ENCODE peak calls at places on chromosomes 4 and X, in seven cellular contexts. B, R, X, J, L, K and H are unnamed samples.

GRCh38 chrX:130772313-130773140 is 130.5 kb downstream of the ENOX2 start:
- DNase-seq in B (peak), R (no peak), X (peak), J (no peak), L (no peak), K (no peak), H (no peak)

GRCh38 chr4:176792348-176793059 is at the start of gene VEGFC:
- DNase-seq in B (peak), R (peak), X (peak), J (peak), L (peak), K (no peak), H (no peak)

GRCh38 chr4:185204238-185204910 is 574 bp upstream of the CFAP97 start:
- DNase-seq in B (peak), R (no peak), X (peak), J (no peak), L (peak), K (no peak), H (no peak)

GRCh38 chr4:182600093-182600492 is 317.1 kb downstream of the DCTD start:
- DNase-seq in B (no peak), R (no peak), X (no peak), J (no peak), L (peak), K (no peak), H (peak)

GRCh38 chr4:94758141-94758699 is 465 bp downstream of the BMPR1B start:
- DNase-seq in B (peak), R (peak), X (no peak), J (no peak), L (peak), K (no peak), H (no peak)

GRCh38 chrX:10173331-10173900 is 16.6 kb downstream of the CLCN4 start:
- DNase-seq in B (peak), R (peak), X (no peak), J (no peak), L (no peak), K (no peak), H (no peak)

GRCh38 chr4:86482851-86483490 is 111.1 kb upstream of the PTPN13 start:
- DNase-seq in B (peak), R (no peak), X (peak), J (no peak), L (peak), K (no peak), H (no peak)

GRCh38 chr4:61992351-61992750 is 792.2 kb downstream of the ADGRL3 start:
- DNase-seq in B (no peak), R (no peak), X (no peak), J (no peak), L (peak), K (no peak), H (peak)

GRCh38 chr4:4781936-4782754 is 77.3 kb upstream of the MSX1 start:
- DNase-seq in B (peak), R (no peak), X (peak), J (no peak), L (no peak), K (no peak), H (no peak)

GRCh38 chrX:35625714-35626113 is 172.4 kb upstream of the MAGEB16 start:
- DNase-seq in B (no peak), R (no peak), X (no peak), J (no peak), L (no peak), K (no peak), H (no peak)

GRCh38 chr4:92455956-92456355 is 152.2 kb downstream of the GRID2 start:
- DNase-seq in B (no peak), R (no peak), X (no peak), J (no peak), L (no peak), K (no peak), H (no peak)

GRCh38 chrX:106894392-106894909 is 8.7 kb downstream of the RIPPLY1 start:
- DNase-seq in B (peak), R (peak), X (peak), J (no peak), L (peak), K (peak), H (no peak)

GRCh38 chr4:38743866-38744265 is 38.9 kb downstream of the TLR10 start:
- DNase-seq in B (no peak), R (no peak), X (no peak), J (no peak), L (no peak), K (no peak), H (peak)

GRCh38 chr4:29566371-29566770 is 1153.8 kb upstream of the PCDH7 start:
- DNase-seq in B (no peak), R (no peak), X (no peak), J (no peak), L (no peak), K (no peak), H (no peak)

GRCh38 chr4:161577604-161578301 is 586.0 kb downstream of the FSTL5 start:
- DNase-seq in B (peak), R (peak), X (peak), J (no peak), L (no peak), K (no peak), H (no peak)

GRCh38 chr4:4519296-4519898 is 22.5 kb downstream of the STX18 start:
- DNase-seq in B (peak), R (peak), X (peak), J (no peak), L (peak), K (no peak), H (no peak)

GRCh38 chr4:171035909-171036308 is 777.3 kb upstream of the GALNTL6 start:
- DNase-seq in B (no peak), R (no peak), X (no peak), J (no peak), L (no peak), K (no peak), H (no peak)

GRCh38 chrX:101117701-101118100 is 19.7 kb downstream of the CENPI start:
- DNase-seq in B (peak), R (peak), X (no peak), J (no peak), L (no peak), K (no peak), H (no peak)

GRCh38 chr4:128379860-128380259 is 92.2 kb upstream of the PGRMC2 start:
- DNase-seq in B (peak), R (peak), X (peak), J (peak), L (peak), K (no peak), H (no peak)

GRCh38 chr4:19791422-19792113 is 460.1 kb upstream of the SLIT2 start:
- DNase-seq in B (peak), R (peak), X (peak), J (no peak), L (no peak), K (no peak), H (no peak)

GRCh38 chr4:119084503-119084902 is 51.1 kb upstream of the MYOZ2 start:
- DNase-seq in B (no peak), R (no peak), X (no peak), J (no peak), L (no peak), K (no peak), H (no peak)

GRCh38 chr4:6892190-6892908 is 17.3 kb upstream of the TBC1D14 start:
- DNase-seq in B (peak), R (no peak), X (peak), J (no peak), L (peak), K (peak), H (no peak)

GRCh38 chr4:102868153-102868781 is 525 bp upstream of the CISD2 start:
- DNase-seq in B (no peak), R (no peak), X (no peak), J (no peak), L (no peak), K (no peak), H (no peak)

GRCh38 chr4:151239608-151240007 is 37.4 kb upstream of the PRSS48 start:
- DNase-seq in B (no peak), R (no peak), X (no peak), J (no peak), L (no peak), K (no peak), H (no peak)

GRCh38 chr4:40283968-40284367 is 51.2 kb upstream of the CHRNA9 start:
- DNase-seq in B (peak), R (no peak), X (peak), J (no peak), L (no peak), K (peak), H (no peak)